ENCODE peak calls at places on chromosomes 2 and 18, in six cellular contexts. One of them, this sample, is unnamed.

GRCh38 chr18:2411381-2411977 is 159.8 kb downstream of the METTL4 start:
- DNase-seq in lung microvascular endothelial cell: no peak
- DNase-seq in posterior cingulate gyrus: no peak
- DNase-seq in CD4-positive, alpha-beta T cell: no peak
- DNase-seq in pulmonary artery endothelial cell: no peak
- DNase-seq in A172: peak
- DNase-seq in this sample: no peak

GRCh38 chr2:130261970-130262760 is 63.9 kb upstream of the TUBA3E start:
- DNase-seq in lung microvascular endothelial cell: no peak
- DNase-seq in posterior cingulate gyrus: no peak
- DNase-seq in CD4-positive, alpha-beta T cell: no peak
- DNase-seq in pulmonary artery endothelial cell: no peak
- DNase-seq in A172: peak
- DNase-seq in this sample: no peak

GRCh38 chr2:174344716-174345472 is 10.1 kb downstream of the SP9 start:
- DNase-seq in lung microvascular endothelial cell: peak
- DNase-seq in posterior cingulate gyrus: no peak
- DNase-seq in CD4-positive, alpha-beta T cell: no peak
- DNase-seq in pulmonary artery endothelial cell: no peak
- DNase-seq in A172: peak
- DNase-seq in this sample: no peak

GRCh38 chr2:174792309-174793025 is 28.2 kb upstream of the CHRNA1 start:
- DNase-seq in lung microvascular endothelial cell: no peak
- DNase-seq in posterior cingulate gyrus: no peak
- DNase-seq in CD4-positive, alpha-beta T cell: no peak
- DNase-seq in pulmonary artery endothelial cell: no peak
- DNase-seq in A172: no peak
- DNase-seq in this sample: no peak

GRCh38 chr18:50786851-50787250 is 33.0 kb downstream of the MRO start:
- DNase-seq in lung microvascular endothelial cell: no peak
- DNase-seq in posterior cingulate gyrus: no peak
- DNase-seq in CD4-positive, alpha-beta T cell: no peak
- DNase-seq in pulmonary artery endothelial cell: no peak
- DNase-seq in A172: no peak
- DNase-seq in this sample: no peak

GRCh38 chr2:128808462-128809255 is 490.0 kb upstream of the HS6ST1 start:
- DNase-seq in lung microvascular endothelial cell: no peak
- DNase-seq in posterior cingulate gyrus: no peak
- DNase-seq in CD4-positive, alpha-beta T cell: no peak
- DNase-seq in pulmonary artery endothelial cell: no peak
- DNase-seq in A172: no peak
- DNase-seq in this sample: peak

GRCh38 chr2:119354860-119355259 is 11.8 kb downstream of the C2orf76 start:
- DNase-seq in lung microvascular endothelial cell: no peak
- DNase-seq in posterior cingulate gyrus: no peak
- DNase-seq in CD4-positive, alpha-beta T cell: no peak
- DNase-seq in pulmonary artery endothelial cell: no peak
- DNase-seq in A172: no peak
- DNase-seq in this sample: no peak

GRCh38 chr18:25326231-25327042 is 25.5 kb downstream of the ZNF521 start:
- DNase-seq in lung microvascular endothelial cell: no peak
- DNase-seq in posterior cingulate gyrus: no peak
- DNase-seq in CD4-positive, alpha-beta T cell: no peak
- DNase-seq in pulmonary artery endothelial cell: no peak
- DNase-seq in A172: no peak
- DNase-seq in this sample: no peak

GRCh38 chr18:48688961-48689360 is 150.1 kb downstream of the CTIF start:
- DNase-seq in lung microvascular endothelial cell: no peak
- DNase-seq in posterior cingulate gyrus: no peak
- DNase-seq in CD4-positive, alpha-beta T cell: no peak
- DNase-seq in pulmonary artery endothelial cell: no peak
- DNase-seq in A172: no peak
- DNase-seq in this sample: no peak

GRCh38 chr2:136319651-136320050 is 201.7 kb upstream of the CXCR4 start:
- DNase-seq in lung microvascular endothelial cell: no peak
- DNase-seq in posterior cingulate gyrus: no peak
- DNase-seq in CD4-positive, alpha-beta T cell: no peak
- DNase-seq in pulmonary artery endothelial cell: no peak
- DNase-seq in A172: no peak
- DNase-seq in this sample: no peak

GRCh38 chr2:236862961-236863728 is 222.5 kb upstream of the COPS8 start:
- DNase-seq in lung microvascular endothelial cell: no peak
- DNase-seq in posterior cingulate gyrus: no peak
- DNase-seq in CD4-positive, alpha-beta T cell: no peak
- DNase-seq in pulmonary artery endothelial cell: no peak
- DNase-seq in A172: no peak
- DNase-seq in this sample: no peak

GRCh38 chr18:23933407-23933806 is 81.1 kb upstream of the TTC39C start:
- DNase-seq in lung microvascular endothelial cell: no peak
- DNase-seq in posterior cingulate gyrus: no peak
- DNase-seq in CD4-positive, alpha-beta T cell: no peak
- DNase-seq in pulmonary artery endothelial cell: no peak
- DNase-seq in A172: no peak
- DNase-seq in this sample: no peak

This sample was measured in dorsolateral prefrontal cortex.